ENCODE peak calls at places on chromosomes 5 and 9, in eight cellular contexts. F, C, K, P, I, U, R and S are unnamed samples.
A peak's percentile ranks its signal among the peaks of the same experiment; 100 is the strongest.

GRCh38 chr9:85959955-85960354 is 19.0 kb downstream of the NAA35 start:
- DNase-seq in F (no peak), C (no peak), K (no peak), P (no peak), I (no peak), U (no peak), R (no peak), S (no peak)

GRCh38 chr9:2389404-2389803 is 232.2 kb upstream of the VLDLR start:
- DNase-seq in F (no peak), C (no peak), K (no peak), P (no peak), I (no peak), U (no peak), R (no peak), S (no peak)

GRCh38 chr5:74367241-74367733 is 273.2 kb downstream of the ENC1 start:
- DNase-seq in F (no peak), C (no peak), K (no peak), P (no peak), I (no peak), U (no peak), R (no peak), S (no peak)

GRCh38 chr9:6655036-6655435 is 9.5 kb upstream of the GLDC start:
- DNase-seq in F (no peak), C (no peak), K (no peak), P (no peak), I (no peak), U (no peak), R (no peak), S (no peak)

GRCh38 chr5:172541119-172541763 is 86.9 kb upstream of the SH3PXD2B start:
- DNase-seq in F (peak; percentile 28), C (no peak), K (no peak), P (no peak), I (no peak), U (no peak), R (no peak), S (no peak)

GRCh38 chr5:141121563-141121962 is at the start of gene PCDHB4:
- DNase-seq in F (no peak), C (no peak), K (peak; percentile 24), P (no peak), I (no peak), U (no peak), R (no peak), S (peak; percentile 8)

GRCh38 chr9:128689820-128690683 is 1.0 kb downstream of the SET start:
- DNase-seq in F (no peak), C (no peak), K (peak; percentile 53), P (no peak), I (peak; percentile 71), U (no peak), R (no peak), S (peak; percentile 36)

GRCh38 chr5:115873392-115873791 is 31.7 kb downstream of the AP3S1 start:
- DNase-seq in F (no peak), C (peak; percentile 0), K (no peak), P (peak; percentile 32), I (no peak), U (no peak), R (peak; percentile 71), S (peak; percentile 64)

GRCh38 chr5:86360801-86361200 is 256.9 kb upstream of the COX7C start:
- DNase-seq in F (no peak), C (no peak), K (no peak), P (no peak), I (no peak), U (no peak), R (peak; percentile 0), S (no peak)

GRCh38 chr5:83493644-83494043 is 22.1 kb downstream of the VCAN start:
- DNase-seq in F (no peak), C (no peak), K (no peak), P (no peak), I (no peak), U (no peak), R (no peak), S (no peak)

GRCh38 chr9:135087489-135087791 is at the start of gene OLFM1:
- DNase-seq in F (no peak), C (peak; percentile 67), K (peak; percentile 87), P (no peak), I (peak; percentile 62), U (peak; percentile 70), R (peak; percentile 33), S (peak; percentile 57)

GRCh38 chr9:101738566-101739183 is at the start of gene GRIN3A:
- DNase-seq in F (no peak), C (peak; percentile 32), K (peak; percentile 23), P (no peak), I (no peak), U (peak; percentile 7), R (no peak), S (no peak)